ENCODE peak calls at places on chromosomes 12 and 14, in four cellular contexts. P, K, V and O are unnamed samples.

GRCh38 chr14:95059126-95059525 is 98.2 kb downstream of the DICER1 start:
- DNase-seq in P (no peak), K (no peak), V (no peak), O (no peak)

GRCh38 chr14:100622234-100622633 is 35.0 kb upstream of the BEGAIN start:
- DNase-seq in P (no peak), K (no peak), V (no peak), O (no peak)

GRCh38 chr12:81518638-81519037 is 240.5 kb downstream of the PPFIA2 start:
- DNase-seq in P (no peak), K (no peak), V (no peak), O (no peak)

GRCh38 chr14:89004195-89004594 is 179.7 kb downstream of the TTC8 start:
- DNase-seq in P (no peak), K (no peak), V (no peak), O (no peak)

GRCh38 chr14:51996148-51996746 is 6.9 kb downstream of the RTRAF start:
- DNase-seq in P (no peak), K (no peak), V (no peak), O (no peak)

GRCh38 chr14:59358105-59358504 is 107.1 kb downstream of the GPR135 start:
- DNase-seq in P (peak; percentile 91), K (no peak), V (no peak), O (no peak)

GRCh38 chr14:28077005-28077404 is 689.6 kb upstream of the FOXG1 start:
- DNase-seq in P (no peak), K (no peak), V (no peak), O (no peak)

GRCh38 chr14:69620211-69620611 is 8.8 kb downstream of the SUSD6 start:
- DNase-seq in P (no peak), K (no peak), V (no peak), O (no peak)

GRCh38 chr14:69876848-69877306 is 2.3 kb upstream of the SMOC1 start:
- DNase-seq in P (no peak), K (no peak), V (no peak), O (no peak)

GRCh38 chr12:104494137-104494815 is 37.5 kb downstream of the CHST11 start:
- DNase-seq in P (no peak), K (no peak), V (no peak), O (no peak)

GRCh38 chr12:3532931-3533702 is 42.1 kb downstream of the PRMT8 start:
- DNase-seq in P (no peak), K (no peak), V (no peak), O (no peak)

GRCh38 chr14:92224348-92224954 is 98.5 kb upstream of the SLC24A4 start:
- DNase-seq in P (no peak), K (no peak), V (no peak), O (no peak)

GRCh38 chr14:96090441-96091148 is 51.4 kb downstream of the C14orf132 start:
- DNase-seq in P (no peak), K (no peak), V (peak; percentile 32), O (no peak)

GRCh38 chr12:108850854-108851573 is 6.4 kb downstream of the SSH1 start:
- DNase-seq in P (no peak), K (no peak), V (no peak), O (no peak)

GRCh38 chr14:38882533-38882932 is 220.5 kb downstream of the SEC23A start:
- DNase-seq in P (peak; percentile 11), K (no peak), V (no peak), O (no peak)

GRCh38 chr12:104446646-104447415 is 9.9 kb upstream of the CHST11 start:
- DNase-seq in P (no peak), K (no peak), V (no peak), O (no peak)

GRCh38 chr12:32151081-32151480 is 44.4 kb downstream of the BICD1 start:
- DNase-seq in P (no peak), K (no peak), V (no peak), O (no peak)

GRCh38 chr12:113758165-113758924 is 207.8 kb downstream of the RBM19 start:
- DNase-seq in P (no peak), K (no peak), V (no peak), O (no peak)

GRCh38 chr12:21294176-21294575 is 40.5 kb downstream of the SLCO1A2 start:
- DNase-seq in P (no peak), K (no peak), V (no peak), O (no peak)

GRCh38 chr14:81466854-81467253 is 66.7 kb upstream of the STON2 start:
- DNase-seq in P (no peak), K (no peak), V (no peak), O (no peak)

GRCh38 chr12:7571253-7571652 is 67.7 kb upstream of the CD163 start:
- DNase-seq in P (no peak), K (no peak), V (no peak), O (no peak)

GRCh38 chr14:73757381-73757780 is 43.2 kb upstream of the PNMA1 start:
- DNase-seq in P (no peak), K (no peak), V (no peak), O (no peak)

GRCh38 chr12:104622942-104623341 is 166.2 kb downstream of the CHST11 start:
- DNase-seq in P (no peak), K (no peak), V (no peak), O (no peak)

GRCh38 chr12:6070472-6071257 is 53.8 kb downstream of the VWF start:
- DNase-seq in P (no peak), K (no peak), V (no peak), O (no peak)

GRCh38 chr14:37587881-37588666 is 7.0 kb downstream of the FOXA1 start:
- DNase-seq in P (no peak), K (no peak), V (no peak), O (no peak)

GRCh38 chr14:37590810-37591139 is 4.3 kb downstream of the FOXA1 start:
- DNase-seq in P (no peak), K (no peak), V (no peak), O (no peak)

GRCh38 chr14:37588667-37588955 is 6.4 kb downstream of the FOXA1 start:
- DNase-seq in P (no peak), K (no peak), V (no peak), O (no peak)

GRCh38 chr14:37590096-37590809 is 4.8 kb downstream of the FOXA1 start:
- DNase-seq in P (no peak), K (no peak), V (no peak), O (no peak)

GRCh38 chr14:37588956-37589737 is 5.9 kb downstream of the FOXA1 start:
- DNase-seq in P (no peak), K (no peak), V (no peak), O (no peak)
- H3K4me3 ChIP-seq in P (no peak overlapping the region), K (no peak overlapping the region), V (no peak overlapping the region), O (no peak overlapping the region)

GRCh38 chr14:50395448-50395847 is 1.2 kb downstream of the CDKL1 start:
- DNase-seq in P (no peak), K (no peak), V (no peak), O (no peak)

GRCh38 chr14:50400461-50400860 is 3.8 kb upstream of the CDKL1 start:
- DNase-seq in P (no peak), K (no peak), V (no peak), O (no peak)

GRCh38 chr14:50396636-50397460 is at the start of gene CDKL1:
- DNase-seq in P (no peak), K (peak; percentile 12), V (no peak), O (no peak)

GRCh38 chr14:50399251-50400032 is 2.8 kb upstream of the CDKL1 start:
- DNase-seq in P (no peak), K (no peak), V (no peak), O (no peak)

DNA sequence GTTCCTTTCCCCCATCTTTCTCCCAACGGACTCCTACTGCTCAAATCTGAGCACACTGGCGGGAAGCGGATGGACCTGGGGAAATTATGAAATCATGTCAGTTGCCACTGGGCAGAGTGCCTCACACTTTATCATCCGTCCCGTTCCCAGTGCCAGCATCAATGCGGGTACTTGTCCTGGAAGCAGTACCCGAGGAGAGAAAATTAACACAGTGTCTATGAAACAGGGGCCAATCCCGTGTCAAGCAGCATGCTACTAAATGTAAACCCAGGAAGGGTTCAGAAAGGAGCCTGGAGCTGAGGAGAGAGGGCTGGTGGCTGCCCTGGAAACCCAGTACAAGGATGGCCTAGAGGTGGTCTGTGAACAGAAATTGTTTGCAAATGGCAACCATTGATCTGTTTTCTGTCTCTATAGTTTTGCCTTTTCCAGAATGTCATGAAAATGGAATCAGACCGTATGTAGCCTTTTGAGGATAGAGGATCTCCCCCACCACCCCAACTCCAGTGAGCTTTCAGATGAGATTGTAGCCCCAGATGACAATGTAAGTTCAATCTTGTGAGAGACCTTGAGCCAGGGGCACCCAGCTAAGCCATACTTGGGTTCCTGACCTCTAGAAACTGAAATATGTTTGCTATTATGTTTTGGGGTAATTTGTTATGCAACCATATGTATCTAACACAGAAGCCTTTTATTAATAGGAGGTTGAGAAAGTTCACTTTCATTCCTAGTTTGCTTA is 948 bp upstream of the CDKL1 start:
- DNase-seq in P (no peak), K (no peak), V (no peak), O (no peak)
- H3K4me3 ChIP-seq in P (peak overlapping the region; percentile 67), K (peak overlapping the region; percentile 93), V (peak overlapping the region; percentile 54), O (no peak overlapping the region)

GRCh38 chr12:9869307-9870161 is at the start of gene CLEC2B:
- DNase-seq in P (peak; percentile 58), K (no peak), V (no peak), O (peak; percentile 44)

GRCh38 chr12:9866786-9867379 is 2.3 kb downstream of the CLEC2B start:
- DNase-seq in P (no peak), K (no peak), V (no peak), O (no peak)

GRCh38 chr12:9868951-9869306 is 225 bp downstream of the CLEC2B start:
- DNase-seq in P (no peak), K (no peak), V (no peak), O (no peak)

GRCh38 chr12:9868271-9868815 is 811 bp downstream of the CLEC2B start:
- DNase-seq in P (no peak), K (no peak), V (no peak), O (no peak)

GRCh38 chr12:9867531-9867930 is 1.6 kb downstream of the CLEC2B start:
- DNase-seq in P (no peak), K (no peak), V (no peak), O (no peak)
- H3K4me3 ChIP-seq in P (no peak overlapping the region), K (peak overlapping the region; percentile 50), V (peak overlapping the region; percentile 28), O (peak overlapping the region; percentile 86)

GRCh38 chr14:104582649-104583048 is 3.1 kb downstream of the C14orf180 start:
- DNase-seq in P (no peak), K (no peak), V (no peak), O (no peak)
- H3K4me3 ChIP-seq in P (no peak overlapping the region), K (no peak overlapping the region), V (no peak overlapping the region), O (no peak overlapping the region)

DNA sequence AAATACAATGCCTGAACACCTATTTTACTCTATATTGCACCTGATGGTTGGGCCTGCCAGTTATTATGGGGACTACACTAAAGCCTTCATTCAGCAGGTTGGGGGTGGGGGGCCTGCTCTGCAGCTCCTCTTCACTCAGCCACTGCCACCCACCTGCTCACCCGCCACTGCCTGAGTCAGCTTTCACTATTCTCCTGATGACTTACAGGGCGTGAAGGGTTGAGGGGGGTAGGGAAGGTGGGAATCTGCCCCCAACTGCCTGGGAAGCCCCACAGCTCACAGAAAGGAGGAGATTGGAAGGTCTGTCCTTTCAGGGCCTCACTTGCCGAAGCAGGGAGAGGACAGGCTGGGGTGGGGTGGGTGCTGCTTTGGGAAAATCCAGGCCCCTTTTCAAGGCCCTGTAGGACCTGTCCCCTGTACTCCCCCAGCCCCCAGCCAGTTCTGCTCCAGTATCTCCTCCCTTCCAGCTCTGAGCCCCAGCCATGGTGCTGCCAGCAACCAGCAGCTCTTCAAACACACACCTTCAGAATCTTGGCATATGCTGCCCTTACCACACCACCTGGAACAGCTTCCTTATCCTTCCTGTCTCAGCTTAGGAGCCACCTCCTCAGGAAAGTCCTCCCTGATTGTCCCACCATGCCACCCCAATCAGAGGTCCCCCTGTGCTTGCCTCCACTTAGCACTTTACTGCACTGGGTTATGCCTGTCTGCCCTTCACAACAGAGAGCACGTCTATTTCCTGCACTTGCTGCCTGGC is 33.1 kb downstream of the IRF2BPL start:
- DNase-seq in P (no peak), K (no peak), V (no peak), O (no peak)
- H3K4me3 ChIP-seq in P (no peak overlapping the region), K (no peak overlapping the region), V (no peak overlapping the region), O (no peak overlapping the region)